ENCODE peak calls at places on chromosome X, in four cellular contexts. L is cardiac muscle cell; G is stimulated activated CD4-positive, alpha-beta T cell treated with anti-CD3 and anti-CD28 coated beads, Interleukin-15, amount 100 ng/mL, for 48 hours; U is activated CD4-positive, alpha-beta T cell treated with anti-CD3 and anti-CD28 coated beads for 24 hours. T is an unnamed sample.

GRCh38 chrX:122625821-122626220 is 558.3 kb upstream of the GRIA3 start:
- DNase-seq in G (no peak), U (no peak), L (no peak), T (no peak)

GRCh38 chrX:2696698-2697215 is 5.7 kb downstream of the CD99 start:
- DNase-seq in G (no peak), U (no peak), L (peak; percentile 85), T (peak; percentile 23)

GRCh38 chrX:50718791-50719190 is 95.2 kb downstream of the SHROOM4 start:
- DNase-seq in U (no peak), L (no peak), G (no peak), T (no peak)

GRCh38 chrX:12992544-12993118 is 17.7 kb downstream of the TMSB4X start:
- DNase-seq in U (no peak), L (no peak), G (no peak), T (no peak)

GRCh38 chrX:94058728-94059382 is 384.8 kb downstream of the FAM133A start:
- DNase-seq in U (no peak), L (no peak), G (no peak), T (peak; percentile 32)

GRCh38 chrX:45712067-45712466 is 511.4 kb upstream of the DIPK2B start:
- DNase-seq in L (peak; percentile 14), U (no peak), G (no peak), T (no peak)

GRCh38 chrX:45824471-45824870 is 623.8 kb upstream of the DIPK2B start:
- DNase-seq in U (peak; percentile 41), L (peak; percentile 92), G (peak; percentile 51), T (peak; percentile 30)

GRCh38 chrX:16762579-16762978 is 23.7 kb upstream of the TXLNG start:
- DNase-seq in L (no peak), U (no peak), G (no peak), T (no peak)

GRCh38 chrX:404656-405055 is 17.9 kb upstream of the PPP2R3B start:
- DNase-seq in G (no peak), U (no peak), L (no peak), T (peak; percentile 6)

GRCh38 chrX:107565916-107566602 is 62.3 kb upstream of the PRPS1 start:
- DNase-seq in U (no peak), L (peak; percentile 53), G (no peak), T (peak; percentile 45)

GRCh38 chrX:17596546-17597205 is 140.6 kb upstream of the SCML1 start:
- DNase-seq in L (no peak), U (no peak), G (no peak), T (no peak)

T was measured in SJCRH30.